ENCODE peak calls at places on chromosomes 3 and 15, in nine cellular contexts. V is right cardiac atrium, N is mesenchymal stem cell, W is body of pancreas, J is lower lobe of right lung, C is fibroblast of pulmonary artery, O is NB4, G is HCT116, P is mesendoderm. I is an unnamed sample.

GRCh38 chr3:72345237-72345878 is 502.9 kb downstream of the SHQ1 start:
- DNase-seq in V (no peak), N (peak), O (peak), G (no peak), W (no peak), C (no peak), P (peak), J (no peak), I (no peak)

GRCh38 chr15:80579611-80580010 is 115.5 kb upstream of the ABHD17C start:
- DNase-seq in J (no peak), V (no peak), N (no peak), G (no peak), P (no peak), C (no peak), W (no peak), O (no peak), I (no peak)

GRCh38 chr15:75817151-75817935 is 25.9 kb upstream of the UBE2Q2 start:
- DNase-seq in P (no peak), N (no peak), V (no peak), O (no peak), G (no peak), C (peak), W (no peak), J (no peak), I (no peak)

GRCh38 chr3:185094691-185095090 is 58.2 kb downstream of the C3orf70 start:
- DNase-seq in V (no peak), O (no peak), C (no peak), N (no peak), G (no peak), J (no peak), P (no peak), W (no peak), I (no peak)

GRCh38 chr3:55061619-55062018 is 133.8 kb upstream of the LRTM1 start:
- DNase-seq in W (no peak), P (no peak), J (no peak), O (no peak), V (no peak), C (no peak), G (no peak), N (no peak), I (no peak)

GRCh38 chr3:150761831-150762661 is 923 bp downstream of the SIAH2 start:
- DNase-seq in N (peak), P (peak), W (peak), J (peak), G (no peak), V (peak), O (peak), C (peak), I (peak)

GRCh38 chr3:11600501-11601282 is 43.0 kb downstream of the VGLL4 start:
- DNase-seq in N (peak), W (peak), G (peak), P (peak), V (peak), C (peak), O (no peak), J (no peak), I (peak)

GRCh38 chr3:177190701-177191100 is 6.6 kb downstream of the TBL1XR1 start:
- DNase-seq in C (peak), N (peak), V (no peak), O (no peak), J (no peak), W (no peak), G (no peak), P (no peak), I (no peak)

GRCh38 chr3:53773586-53774368 is 72.4 kb downstream of the CHDH start:
- DNase-seq in O (no peak), G (no peak), W (no peak), J (no peak), P (peak), N (peak), V (no peak), C (peak), I (peak)

GRCh38 chr15:31014608-31014925 is 23.1 kb upstream of the MTMR10 start:
- DNase-seq in P (no peak), W (no peak), J (no peak), O (no peak), N (no peak), G (no peak), C (no peak), V (no peak), I (no peak)

GRCh38 chr3:177452487-177452886 is 255.2 kb upstream of the TBL1XR1 start:
- DNase-seq in O (peak), P (no peak), W (no peak), G (no peak), J (no peak), C (peak), V (no peak), N (peak), I (peak)

GRCh38 chr15:45583731-45584639 is 3.2 kb upstream of the BLOC1S6 start:
- DNase-seq in G (no peak), N (peak), C (no peak), P (peak), V (no peak), J (no peak), W (no peak), O (no peak), I (no peak)

GRCh38 chr3:9914559-9915251 is 2.2 kb upstream of the IL17RC start:
- DNase-seq in V (peak), N (peak), W (no peak), G (no peak), J (no peak), C (no peak), P (no peak), O (peak), I (no peak)

GRCh38 chr15:26648676-26649075 is 124.2 kb downstream of the GABRB3 start:
- DNase-seq in V (no peak), C (no peak), N (no peak), O (no peak), J (no peak), P (no peak), G (no peak), W (no peak), I (no peak)

GRCh38 chr3:84974347-84974746 is 15.6 kb downstream of the CADM2 start:
- DNase-seq in O (no peak), N (no peak), P (no peak), C (no peak), V (no peak), W (no peak), G (no peak), J (no peak), I (no peak)

GRCh38 chr15:68674975-68675374 is 96.2 kb downstream of the CORO2B start:
- DNase-seq in P (no peak), G (no peak), J (no peak), N (peak), W (no peak), V (no peak), C (peak), O (peak), I (no peak)

GRCh38 chr3:187208159-187208558 is 10.9 kb downstream of the RTP1 start:
- DNase-seq in N (no peak), G (no peak), W (no peak), P (no peak), C (peak), O (no peak), J (no peak), V (no peak), I (peak)

GRCh38 chr3:151320131-151320530 is 3.5 kb upstream of the GPR87 start:
- DNase-seq in O (no peak), V (no peak), W (no peak), J (no peak), P (no peak), C (no peak), N (no peak), G (no peak), I (no peak)

GRCh38 chr3:5191555-5192304 is 4.2 kb downstream of the EDEM1 start:
- DNase-seq in N (no peak), J (no peak), V (no peak), W (no peak), P (no peak), C (no peak), O (no peak), G (no peak), I (no peak)

GRCh38 chr3:168894204-168894603 is 769.3 kb downstream of the MECOM start:
- DNase-seq in V (no peak), W (no peak), J (no peak), N (no peak), P (no peak), O (no peak), C (no peak), G (no peak), I (no peak)

GRCh38 chr15:32873292-32874114 is 155.7 kb downstream of the GREM1 start:
- DNase-seq in V (no peak), P (peak), G (no peak), N (peak), C (no peak), O (no peak), J (no peak), W (no peak), I (no peak)

GRCh38 chr3:185717121-185717520 is 107.7 kb downstream of the IGF2BP2 start:
- DNase-seq in O (peak), G (no peak), W (no peak), V (no peak), J (no peak), C (peak), N (peak), P (no peak), I (peak)

GRCh38 chr3:184317201-184317600 is 2.8 kb downstream of the EIF4G1 start:
- DNase-seq in C (no peak), G (no peak), N (no peak), V (peak), W (no peak), J (no peak), P (no peak), O (no peak), I (no peak)

GRCh38 chr3:114622001-114622400 is 328.2 kb downstream of the TIGIT start:
- DNase-seq in W (no peak), J (no peak), N (peak), V (no peak), G (no peak), P (no peak), C (no peak), O (no peak), I (no peak)

GRCh38 chr3:115448856-115449255 is 174.5 kb upstream of the GAP43 start:
- DNase-seq in P (no peak), W (no peak), O (no peak), V (no peak), J (no peak), N (no peak), G (no peak), C (peak), I (no peak)

GRCh38 chr15:57598346-57598745 is 6.6 kb downstream of the MYZAP start:
- DNase-seq in J (no peak), V (no peak), C (no peak), N (no peak), G (no peak), P (no peak), O (no peak), W (no peak), I (no peak)

GRCh38 chr3:196568246-196569002 is at the start of the genes FBXO45 and WDR53:
- DNase-seq in O (peak), G (peak), J (peak), P (peak), N (peak), V (peak), C (peak), W (peak), I (peak)

GRCh38 chr15:54659668-54660067 is 537.1 kb downstream of the RSL24D1 start:
- DNase-seq in G (no peak), N (no peak), W (no peak), C (no peak), P (no peak), O (no peak), J (no peak), V (no peak), I (no peak)

GRCh38 chr3:178308696-178309278 is 227.4 kb upstream of the KCNMB2 start:
- DNase-seq in J (no peak), V (no peak), O (no peak), N (no peak), G (no peak), W (no peak), C (no peak), P (no peak), I (no peak)

GRCh38 chr15:88126695-88127476 is 129.7 kb downstream of the NTRK3 start:
- DNase-seq in C (no peak), J (no peak), P (peak), V (peak), W (no peak), G (no peak), O (peak), N (no peak), I (no peak)

GRCh38 chr3:191282262-191283215 is 46.7 kb upstream of the CCDC50 start:
- DNase-seq in J (no peak), G (no peak), V (no peak), O (no peak), P (no peak), C (no peak), N (no peak), W (no peak), I (no peak)

GRCh38 chr15:49423021-49423420 is at the start of gene FGF7:
- DNase-seq in O (peak), G (no peak), P (peak), W (no peak), C (peak), J (no peak), N (peak), V (peak), I (peak)

GRCh38 chr15:89551502-89551901 is 23.8 kb upstream of the TICRR start:
- DNase-seq in C (no peak), G (no peak), W (no peak), J (no peak), N (peak), V (no peak), O (peak), P (no peak), I (no peak)

GRCh38 chr3:62365311-62366092 is 7.8 kb downstream of the FEZF2 start:
- DNase-seq in J (no peak), P (peak), V (no peak), G (no peak), C (no peak), N (no peak), W (no peak), O (no peak), I (no peak)

GRCh38 chr3:40951636-40952035 is 247.7 kb upstream of the CTNNB1 start:
- DNase-seq in P (no peak), N (peak), G (no peak), O (no peak), W (no peak), C (peak), V (no peak), J (no peak), I (no peak)

GRCh38 chr3:189262746-189263145 is 91.0 kb downstream of the TPRG1 start:
- DNase-seq in W (no peak), C (no peak), V (peak), G (no peak), N (no peak), J (no peak), P (no peak), O (no peak), I (no peak)

GRCh38 chr3:14230729-14231128 is 52.1 kb downstream of the LSM3 start:
- DNase-seq in J (no peak), P (no peak), O (no peak), G (no peak), C (no peak), V (no peak), W (no peak), N (no peak), I (no peak)

GRCh38 chr3:45952456-45952855 is 9.2 kb downstream of the CXCR6 start:
- DNase-seq in V (no peak), O (no peak), J (no peak), W (no peak), P (no peak), N (no peak), C (no peak), G (no peak), I (no peak)

GRCh38 chr3:6204891-6205290 is 656.0 kb upstream of the GRM7 start:
- DNase-seq in G (no peak), C (no peak), V (no peak), W (no peak), J (no peak), N (no peak), P (no peak), O (peak), I (no peak)

DNA sequence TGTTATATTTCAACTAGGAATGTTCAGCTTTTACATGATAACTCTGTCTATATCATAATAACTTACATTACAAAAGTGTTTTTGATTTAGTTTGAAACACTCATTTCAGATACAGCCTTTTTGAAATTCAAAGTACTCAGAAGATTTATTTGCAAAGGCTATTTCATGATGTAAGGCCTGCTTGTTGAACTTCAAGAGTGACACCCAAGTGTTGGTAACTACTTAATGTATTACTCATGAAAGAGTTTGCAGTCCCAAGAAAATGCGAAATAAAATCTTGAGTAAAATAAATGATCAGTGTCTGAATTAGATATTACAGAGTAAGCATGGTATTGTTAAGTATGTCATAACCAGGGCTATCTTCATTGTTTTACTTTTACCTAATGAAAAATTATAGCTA is 35.3 kb downstream of the ARHGEF26 start:
- DNase-seq in P (no peak), O (no peak), G (no peak), N (no peak), W (no peak), C (no peak), J (no peak), V (no peak), I (no peak)
- H3K4me3 ChIP-seq in P (no peak), O (no peak), G (no peak), N (no peak), W (no peak), C (no peak), J (no peak), V (no peak), I (no peak)

GRCh38 chr3:39146083-39146501 is 7.3 kb downstream of the CSRNP1 start:
- DNase-seq in N (peak), P (no peak), O (no peak), J (peak), C (no peak), W (no peak), V (peak), G (no peak), I (no peak)

GRCh38 chr3:39148116-39149058 is 5.0 kb downstream of the CSRNP1 start:
- DNase-seq in V (no peak), J (no peak), C (peak), W (no peak), O (peak), G (no peak), P (peak), N (peak), I (no peak)

GRCh38 chr3:39147711-39148115 is 5.7 kb downstream of the CSRNP1 start:
- DNase-seq in O (peak), J (no peak), C (peak), P (peak), W (no peak), G (no peak), V (peak), N (no peak), I (no peak)

GRCh38 chr3:39146611-39147373 is 6.6 kb downstream of the CSRNP1 start:
- DNase-seq in V (peak), W (peak), C (peak), J (peak), N (peak), P (peak), G (peak), O (peak), I (peak)

GRCh38 chr3:39147374-39147709 is 6.0 kb downstream of the CSRNP1 start:
- DNase-seq in W (no peak), O (no peak), C (no peak), N (no peak), V (no peak), J (no peak), G (no peak), P (no peak), I (no peak)
- H3K4me3 ChIP-seq in W (no peak), O (peak), C (peak), N (peak), V (peak), J (peak), G (no peak), P (no peak), I (no peak)

GRCh38 chr15:82709081-82709420 is 624 bp downstream of the AP3B2 start:
- DNase-seq in C (peak), G (no peak), N (peak), J (no peak), W (no peak), V (no peak), P (peak), O (peak), I (no peak)

GRCh38 chr15:82709421-82710207 is at the start of gene AP3B2:
- DNase-seq in G (no peak), W (peak), C (peak), O (peak), V (peak), N (peak), P (peak), J (peak), I (peak)

GRCh38 chr15:82710926-82711490 is 1.3 kb upstream of the AP3B2 start:
- DNase-seq in O (no peak), V (no peak), C (no peak), G (no peak), J (no peak), W (no peak), P (no peak), N (no peak), I (no peak)

GRCh38 chr15:82712036-82712435 is 2.4 kb upstream of the AP3B2 start:
- DNase-seq in N (no peak), G (no peak), P (no peak), J (no peak), W (no peak), C (no peak), O (no peak), V (no peak), I (no peak)

DNA sequence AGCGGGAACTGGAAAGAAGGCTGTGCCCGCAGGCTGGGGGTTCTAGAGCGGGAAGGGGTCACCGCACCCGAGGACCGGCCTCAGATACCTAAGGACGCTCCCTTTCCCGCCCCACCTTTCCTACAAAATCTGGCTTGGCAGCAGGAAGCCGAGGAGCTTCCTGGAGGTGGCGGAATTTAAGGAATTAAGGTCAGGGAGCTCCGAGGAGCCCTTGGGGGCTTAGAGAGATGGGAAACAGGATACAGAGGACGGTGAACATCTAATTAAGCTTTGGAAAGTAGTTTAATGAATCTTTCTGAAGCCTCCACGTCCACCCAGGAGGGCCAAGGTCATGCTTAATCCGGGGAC is 507 bp upstream of the AP3B2 start:
- DNase-seq in V (no peak), P (peak), C (no peak), J (no peak), G (no peak), N (no peak), O (no peak), W (no peak), I (no peak)
- H3K4me3 ChIP-seq in V (peak), P (peak), C (peak), J (peak), G (no peak), N (peak), O (no peak), W (peak), I (peak)

GRCh38 chr3:130014526-130014925 is 40.0 kb downstream of the TRH start:
- DNase-seq in G (no peak), V (no peak), C (peak), O (no peak), W (no peak), P (no peak), J (no peak), N (no peak), I (peak)
- H3K4me3 ChIP-seq in G (no peak), V (no peak), C (no peak), O (no peak), W (no peak), P (no peak), J (no peak), N (no peak), I (no peak)

DNA sequence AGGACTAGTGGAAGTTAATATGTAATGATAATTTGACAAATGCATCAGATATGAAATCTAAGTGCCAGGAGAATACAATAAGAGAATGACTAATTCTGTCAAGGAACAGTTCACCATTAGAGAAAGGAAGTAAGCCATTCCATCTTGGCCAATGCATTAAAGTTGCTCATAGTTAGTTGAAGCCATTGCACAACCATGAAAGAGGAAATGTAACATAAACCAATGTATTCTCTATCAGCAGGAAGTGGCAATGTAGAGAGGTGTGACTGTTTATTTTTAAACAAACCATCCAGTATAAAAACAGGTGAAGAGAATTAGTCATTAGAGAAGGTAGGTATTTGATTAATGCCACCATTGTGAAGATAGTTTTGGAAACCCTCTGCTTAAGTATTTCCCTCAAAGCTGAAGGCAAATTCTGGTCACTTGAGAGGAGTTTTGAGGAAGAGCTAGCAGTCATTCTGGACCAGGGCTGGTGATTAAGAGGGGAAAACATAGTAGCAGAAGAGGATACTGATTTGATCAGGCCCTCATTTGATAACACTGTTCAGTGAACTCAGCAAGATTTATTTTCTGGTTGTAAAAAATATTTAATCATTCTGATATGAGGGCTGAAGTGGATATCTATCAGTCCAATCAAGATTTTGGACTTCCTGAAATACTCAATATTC is 10.8 kb upstream of the ANXA2 start:
- DNase-seq in C (peak), P (no peak), G (no peak), W (no peak), V (no peak), N (peak), J (no peak), O (peak), I (no peak)
- H3K4me3 ChIP-seq in C (no peak), P (no peak), G (no peak), W (no peak), V (no peak), N (no peak), J (no peak), O (no peak), I (no peak)

GRCh38 chr3:31227152-31227581 is 305.6 kb upstream of the STT3B start:
- DNase-seq in P (no peak), O (peak), C (no peak), V (no peak), W (no peak), J (no peak), N (no peak), G (no peak), I (no peak)
- H3K4me3 ChIP-seq in P (no peak), O (no peak), C (no peak), V (no peak), W (no peak), J (no peak), N (no peak), G (no peak), I (no peak)